ENCODE peak calls at places on chromosomes 12 and 14, in eight cellular contexts. One of them, this sample, is unnamed.

GRCh38 chr12:87845995-87846483 is 183.2 kb downstream of the C12orf50 start:
- DNase-seq in SW 1271: peak
- DNase-seq in stimulated activated CD4-positive, alpha-beta T cell treated with anti-CD3 and anti-CD28 coated beads, Interleukin-1b, Interleukin-23, amount 100 ng/mL, for 1 hour: no peak
- DNase-seq in stimulated activated CD8-positive, alpha-beta memory T cell treated with anti-CD3 and anti-CD28 coated beads, Interleukin-4, amount 100 ng/mL, for 48 hours: no peak
- DNase-seq in psoas muscle: no peak
- DNase-seq in stimulated activated naive CD8-positive, alpha-beta T cell treated with anti-CD3 and anti-CD28 coated beads, Interleukin-15, Interleukin-2, amounts not matched to agents 100 U/mL and 50 U/mL, for 24 hours: no peak
- DNase-seq in fibroblast of lung: no peak
- DNase-seq in iris pigment epithelial cell: no peak
- DNase-seq in this sample: no peak

GRCh38 chr12:94146166-94146565 is 2.2 kb upstream of the PLXNC1 start:
- DNase-seq in SW 1271: no peak
- DNase-seq in stimulated activated CD4-positive, alpha-beta T cell treated with anti-CD3 and anti-CD28 coated beads, Interleukin-1b, Interleukin-23, amount 100 ng/mL, for 1 hour: no peak
- DNase-seq in stimulated activated CD8-positive, alpha-beta memory T cell treated with anti-CD3 and anti-CD28 coated beads, Interleukin-4, amount 100 ng/mL, for 48 hours: no peak
- DNase-seq in psoas muscle: no peak
- DNase-seq in stimulated activated naive CD8-positive, alpha-beta T cell treated with anti-CD3 and anti-CD28 coated beads, Interleukin-15, Interleukin-2, amounts not matched to agents 100 U/mL and 50 U/mL, for 24 hours: no peak
- DNase-seq in fibroblast of lung: no peak
- DNase-seq in iris pigment epithelial cell: no peak
- DNase-seq in this sample: no peak

GRCh38 chr14:104107101-104107581 is 21.6 kb downstream of the ASPG start:
- DNase-seq in SW 1271: no peak
- DNase-seq in stimulated activated CD4-positive, alpha-beta T cell treated with anti-CD3 and anti-CD28 coated beads, Interleukin-1b, Interleukin-23, amount 100 ng/mL, for 1 hour: no peak
- DNase-seq in stimulated activated CD8-positive, alpha-beta memory T cell treated with anti-CD3 and anti-CD28 coated beads, Interleukin-4, amount 100 ng/mL, for 48 hours: no peak
- DNase-seq in psoas muscle: peak
- DNase-seq in stimulated activated naive CD8-positive, alpha-beta T cell treated with anti-CD3 and anti-CD28 coated beads, Interleukin-15, Interleukin-2, amounts not matched to agents 100 U/mL and 50 U/mL, for 24 hours: no peak
- DNase-seq in fibroblast of lung: no peak
- DNase-seq in iris pigment epithelial cell: no peak
- DNase-seq in this sample: no peak

GRCh38 chr12:18120899-18121298 is 30.9 kb upstream of the RERGL start:
- DNase-seq in SW 1271: no peak
- DNase-seq in stimulated activated CD4-positive, alpha-beta T cell treated with anti-CD3 and anti-CD28 coated beads, Interleukin-1b, Interleukin-23, amount 100 ng/mL, for 1 hour: no peak
- DNase-seq in stimulated activated CD8-positive, alpha-beta memory T cell treated with anti-CD3 and anti-CD28 coated beads, Interleukin-4, amount 100 ng/mL, for 48 hours: no peak
- DNase-seq in psoas muscle: no peak
- DNase-seq in stimulated activated naive CD8-positive, alpha-beta T cell treated with anti-CD3 and anti-CD28 coated beads, Interleukin-15, Interleukin-2, amounts not matched to agents 100 U/mL and 50 U/mL, for 24 hours: no peak
- DNase-seq in fibroblast of lung: no peak
- DNase-seq in iris pigment epithelial cell: no peak
- DNase-seq in this sample: no peak

GRCh38 chr14:32470161-32470705 is 141.1 kb downstream of the AKAP6 start:
- DNase-seq in SW 1271: no peak
- DNase-seq in stimulated activated CD4-positive, alpha-beta T cell treated with anti-CD3 and anti-CD28 coated beads, Interleukin-1b, Interleukin-23, amount 100 ng/mL, for 1 hour: no peak
- DNase-seq in stimulated activated CD8-positive, alpha-beta memory T cell treated with anti-CD3 and anti-CD28 coated beads, Interleukin-4, amount 100 ng/mL, for 48 hours: no peak
- DNase-seq in psoas muscle: no peak
- DNase-seq in stimulated activated naive CD8-positive, alpha-beta T cell treated with anti-CD3 and anti-CD28 coated beads, Interleukin-15, Interleukin-2, amounts not matched to agents 100 U/mL and 50 U/mL, for 24 hours: no peak
- DNase-seq in fibroblast of lung: no peak
- DNase-seq in iris pigment epithelial cell: no peak
- DNase-seq in this sample: no peak

GRCh38 chr12:122825773-122826724 is 9.2 kb upstream of the HIP1R start:
- DNase-seq in SW 1271: no peak
- DNase-seq in stimulated activated CD4-positive, alpha-beta T cell treated with anti-CD3 and anti-CD28 coated beads, Interleukin-1b, Interleukin-23, amount 100 ng/mL, for 1 hour: no peak
- DNase-seq in stimulated activated CD8-positive, alpha-beta memory T cell treated with anti-CD3 and anti-CD28 coated beads, Interleukin-4, amount 100 ng/mL, for 48 hours: no peak
- DNase-seq in psoas muscle: no peak
- DNase-seq in stimulated activated naive CD8-positive, alpha-beta T cell treated with anti-CD3 and anti-CD28 coated beads, Interleukin-15, Interleukin-2, amounts not matched to agents 100 U/mL and 50 U/mL, for 24 hours: no peak
- DNase-seq in fibroblast of lung: peak
- DNase-seq in iris pigment epithelial cell: no peak
- DNase-seq in this sample: no peak

GRCh38 chr12:95718001-95718400 is 72.6 kb downstream of the NTN4 start:
- DNase-seq in SW 1271: no peak
- DNase-seq in stimulated activated CD4-positive, alpha-beta T cell treated with anti-CD3 and anti-CD28 coated beads, Interleukin-1b, Interleukin-23, amount 100 ng/mL, for 1 hour: no peak
- DNase-seq in stimulated activated CD8-positive, alpha-beta memory T cell treated with anti-CD3 and anti-CD28 coated beads, Interleukin-4, amount 100 ng/mL, for 48 hours: no peak
- DNase-seq in psoas muscle: no peak
- DNase-seq in stimulated activated naive CD8-positive, alpha-beta T cell treated with anti-CD3 and anti-CD28 coated beads, Interleukin-15, Interleukin-2, amounts not matched to agents 100 U/mL and 50 U/mL, for 24 hours: no peak
- DNase-seq in fibroblast of lung: no peak
- DNase-seq in iris pigment epithelial cell: no peak
- DNase-seq in this sample: no peak

GRCh38 chr14:44979740-44980346 is 17.9 kb downstream of the TOGARAM1 start:
- DNase-seq in SW 1271: no peak
- DNase-seq in stimulated activated CD4-positive, alpha-beta T cell treated with anti-CD3 and anti-CD28 coated beads, Interleukin-1b, Interleukin-23, amount 100 ng/mL, for 1 hour: no peak
- DNase-seq in stimulated activated CD8-positive, alpha-beta memory T cell treated with anti-CD3 and anti-CD28 coated beads, Interleukin-4, amount 100 ng/mL, for 48 hours: no peak
- DNase-seq in psoas muscle: peak
- DNase-seq in stimulated activated naive CD8-positive, alpha-beta T cell treated with anti-CD3 and anti-CD28 coated beads, Interleukin-15, Interleukin-2, amounts not matched to agents 100 U/mL and 50 U/mL, for 24 hours: no peak
- DNase-seq in fibroblast of lung: no peak
- DNase-seq in iris pigment epithelial cell: peak
- DNase-seq in this sample: no peak

GRCh38 chr14:50839048-50839447 is 8.1 kb upstream of the NIN start:
- DNase-seq in SW 1271: no peak
- DNase-seq in stimulated activated CD4-positive, alpha-beta T cell treated with anti-CD3 and anti-CD28 coated beads, Interleukin-1b, Interleukin-23, amount 100 ng/mL, for 1 hour: no peak
- DNase-seq in stimulated activated CD8-positive, alpha-beta memory T cell treated with anti-CD3 and anti-CD28 coated beads, Interleukin-4, amount 100 ng/mL, for 48 hours: no peak
- DNase-seq in psoas muscle: no peak
- DNase-seq in stimulated activated naive CD8-positive, alpha-beta T cell treated with anti-CD3 and anti-CD28 coated beads, Interleukin-15, Interleukin-2, amounts not matched to agents 100 U/mL and 50 U/mL, for 24 hours: no peak
- DNase-seq in fibroblast of lung: no peak
- DNase-seq in iris pigment epithelial cell: peak
- DNase-seq in this sample: no peak

GRCh38 chr12:83904175-83904574 is 1008.4 kb downstream of the SLC6A15 start:
- DNase-seq in SW 1271: no peak
- DNase-seq in stimulated activated CD4-positive, alpha-beta T cell treated with anti-CD3 and anti-CD28 coated beads, Interleukin-1b, Interleukin-23, amount 100 ng/mL, for 1 hour: no peak
- DNase-seq in stimulated activated CD8-positive, alpha-beta memory T cell treated with anti-CD3 and anti-CD28 coated beads, Interleukin-4, amount 100 ng/mL, for 48 hours: no peak
- DNase-seq in psoas muscle: no peak
- DNase-seq in stimulated activated naive CD8-positive, alpha-beta T cell treated with anti-CD3 and anti-CD28 coated beads, Interleukin-15, Interleukin-2, amounts not matched to agents 100 U/mL and 50 U/mL, for 24 hours: no peak
- DNase-seq in fibroblast of lung: no peak
- DNase-seq in iris pigment epithelial cell: no peak
- DNase-seq in this sample: no peak

GRCh38 chr14:105056303-105056831 is 8.9 kb downstream of the GPR132 start:
- DNase-seq in SW 1271: no peak
- DNase-seq in stimulated activated CD4-positive, alpha-beta T cell treated with anti-CD3 and anti-CD28 coated beads, Interleukin-1b, Interleukin-23, amount 100 ng/mL, for 1 hour: no peak
- DNase-seq in stimulated activated CD8-positive, alpha-beta memory T cell treated with anti-CD3 and anti-CD28 coated beads, Interleukin-4, amount 100 ng/mL, for 48 hours: no peak
- DNase-seq in psoas muscle: peak
- DNase-seq in stimulated activated naive CD8-positive, alpha-beta T cell treated with anti-CD3 and anti-CD28 coated beads, Interleukin-15, Interleukin-2, amounts not matched to agents 100 U/mL and 50 U/mL, for 24 hours: no peak
- DNase-seq in fibroblast of lung: no peak
- DNase-seq in iris pigment epithelial cell: no peak
- DNase-seq in this sample: no peak

GRCh38 chr14:67940894-67941455 is 121.4 kb downstream of the RAD51B start:
- DNase-seq in SW 1271: no peak
- DNase-seq in stimulated activated CD4-positive, alpha-beta T cell treated with anti-CD3 and anti-CD28 coated beads, Interleukin-1b, Interleukin-23, amount 100 ng/mL, for 1 hour: no peak
- DNase-seq in stimulated activated CD8-positive, alpha-beta memory T cell treated with anti-CD3 and anti-CD28 coated beads, Interleukin-4, amount 100 ng/mL, for 48 hours: no peak
- DNase-seq in psoas muscle: no peak
- DNase-seq in stimulated activated naive CD8-positive, alpha-beta T cell treated with anti-CD3 and anti-CD28 coated beads, Interleukin-15, Interleukin-2, amounts not matched to agents 100 U/mL and 50 U/mL, for 24 hours: no peak
- DNase-seq in fibroblast of lung: peak
- DNase-seq in iris pigment epithelial cell: peak
- DNase-seq in this sample: no peak

GRCh38 chr14:58637040-58637390 is 747 bp upstream of the DACT1 start:
- DNase-seq in SW 1271: peak
- DNase-seq in stimulated activated CD4-positive, alpha-beta T cell treated with anti-CD3 and anti-CD28 coated beads, Interleukin-1b, Interleukin-23, amount 100 ng/mL, for 1 hour: no peak
- DNase-seq in stimulated activated CD8-positive, alpha-beta memory T cell treated with anti-CD3 and anti-CD28 coated beads, Interleukin-4, amount 100 ng/mL, for 48 hours: peak
- DNase-seq in psoas muscle: no peak
- DNase-seq in stimulated activated naive CD8-positive, alpha-beta T cell treated with anti-CD3 and anti-CD28 coated beads, Interleukin-15, Interleukin-2, amounts not matched to agents 100 U/mL and 50 U/mL, for 24 hours: peak
- DNase-seq in fibroblast of lung: peak
- DNase-seq in iris pigment epithelial cell: peak
- DNase-seq in this sample: no peak